ENCODE peak calls at places on chromosomes 12 and 14, in seven cellular contexts. A is NCI-H748 treated with DMSO at 0.1 percent for 48 hours; O is pancreas; H is foreskin keratinocyte; R is activated naive CD4-positive, alpha-beta T cell; E is T-helper 1 cell; W is suprapubic skin. I is an unnamed sample.

GRCh38 chr12:130044991-130045621 is 117.2 kb upstream of the FZD10 start:
- DNase-seq in R (no peak), H (no peak), E (no peak), A (peak), W (no peak), O (no peak), I (peak)

GRCh38 chr12:53467880-53468279 is 16.0 kb downstream of the PCBP2 start:
- DNase-seq in H (no peak), W (no peak), A (no peak), E (no peak), O (no peak), R (no peak), I (no peak)

GRCh38 chr14:68423686-68424085 is 369.2 kb downstream of the ZFP36L1 start:
- DNase-seq in O (no peak), E (no peak), R (no peak), A (no peak), W (no peak), H (no peak), I (no peak)

GRCh38 chr12:93128332-93128707 is 199.2 kb upstream of the EEA1 start:
- DNase-seq in O (peak), A (no peak), R (no peak), H (no peak), W (no peak), E (no peak), I (no peak)

GRCh38 chr12:11927311-11927935 is 143.3 kb upstream of the BCL2L14 start:
- DNase-seq in W (no peak), R (no peak), H (no peak), A (no peak), O (no peak), E (no peak), I (no peak)

GRCh38 chr12:3092770-3093169 is 15.6 kb downstream of the TSPAN9 start:
- DNase-seq in R (no peak), E (no peak), W (no peak), A (no peak), H (no peak), O (no peak), I (no peak)

GRCh38 chr12:510071-510825 is 50.5 kb downstream of the B4GALNT3 start:
- DNase-seq in O (peak), A (peak), E (no peak), R (no peak), W (no peak), H (no peak), I (peak)

GRCh38 chr14:51395361-51395849 is 155.4 kb downstream of the TMX1 start:
- DNase-seq in A (no peak), W (peak), E (no peak), R (no peak), O (peak), H (peak), I (peak)

GRCh38 chr14:71555654-71556559 is 376.3 kb upstream of the RGS6 start:
- DNase-seq in H (peak), O (no peak), W (no peak), R (no peak), E (peak), A (peak), I (no peak)

GRCh38 chr12:120352117-120352516 is 16.8 kb downstream of the MSI1 start:
- DNase-seq in E (no peak), A (no peak), O (no peak), R (no peak), W (no peak), H (peak), I (no peak)

GRCh38 chr14:64035143-64035542 is 182.3 kb downstream of the SYNE2 start:
- DNase-seq in W (no peak), O (no peak), E (no peak), A (no peak), H (no peak), R (no peak), I (peak)

GRCh38 chr12:52059582-52060497 is 8.6 kb downstream of the NR4A1 start:
- DNase-seq in W (no peak), O (no peak), R (no peak), E (no peak), H (no peak), A (no peak), I (no peak)

GRCh38 chr12:2378835-2379330 is 326.1 kb downstream of the CACNA1C start:
- DNase-seq in A (no peak), H (no peak), O (no peak), W (peak), E (peak), R (no peak), I (no peak)

GRCh38 chr12:13982010-13982409 is 608 bp upstream of the GRIN2B start:
- DNase-seq in O (no peak), E (no peak), A (no peak), H (no peak), W (no peak), R (no peak), I (peak)

GRCh38 chr14:61643546-61643945 is 51.8 kb upstream of the HIF1A start:
- DNase-seq in E (no peak), W (no peak), R (no peak), H (no peak), A (no peak), O (no peak), I (no peak)

GRCh38 chr12:25977047-25977446 is 18.6 kb downstream of the RASSF8 start:
- DNase-seq in A (no peak), O (no peak), E (no peak), R (no peak), H (no peak), W (no peak), I (no peak)

GRCh38 chr14:90842726-90843125 is 26.5 kb upstream of the TTC7B start:
- DNase-seq in H (no peak), W (no peak), O (no peak), E (no peak), A (no peak), R (no peak), I (no peak)

GRCh38 chr14:61322011-61322798 is 826 bp downstream of the PRKCH start:
- DNase-seq in O (peak), R (no peak), E (no peak), H (no peak), W (peak), A (peak), I (peak)

GRCh38 chr14:74219806-74220205 is 19.4 kb upstream of the VSX2 start:
- DNase-seq in W (no peak), E (no peak), H (no peak), R (no peak), O (no peak), A (no peak), I (no peak)

GRCh38 chr12:110741371-110741770 is 1.3 kb downstream of the PPP1CC start:
- DNase-seq in E (peak), O (no peak), R (no peak), H (no peak), W (no peak), A (no peak), I (peak)

GRCh38 chr14:71242237-71242748 is 335.0 kb downstream of the PCNX1 start:
- DNase-seq in H (no peak), W (no peak), O (no peak), E (no peak), R (no peak), A (no peak), I (peak)

GRCh38 chr14:86372402-86372801 is 842.5 kb downstream of the FLRT2 start:
- DNase-seq in O (no peak), A (no peak), H (no peak), W (no peak), E (no peak), R (no peak), I (no peak)

GRCh38 chr14:56487761-56488160 is 91.8 kb upstream of the TMEM260 start:
- DNase-seq in H (peak), E (no peak), R (no peak), O (no peak), W (no peak), A (no peak), I (no peak)

GRCh38 chr14:88825078-88825458 is 617 bp downstream of the TTC8 start:
- DNase-seq in H (no peak), E (no peak), O (no peak), A (peak), W (no peak), R (no peak), I (peak)

GRCh38 chr12:120950807-120951206 is 27.5 kb upstream of the HNF1A start:
- DNase-seq in E (no peak), A (no peak), H (no peak), O (no peak), R (no peak), W (no peak), I (no peak)

GRCh38 chr12:40446385-40446784 is 221.6 kb downstream of the LRRK2 start:
- DNase-seq in H (peak), W (no peak), A (no peak), R (no peak), E (peak), O (no peak), I (peak)

GRCh38 chr12:104656383-104656782 is 199.6 kb downstream of the CHST11 start:
- DNase-seq in W (no peak), H (no peak), E (no peak), A (no peak), O (no peak), R (no peak), I (no peak)

GRCh38 chr12:1517007-1517406 is 77.4 kb downstream of the FBXL14 start:
- DNase-seq in E (no peak), A (no peak), R (no peak), W (no peak), H (peak), O (no peak), I (no peak)

GRCh38 chr14:77318006-77318553 is 2.6 kb downstream of the POMT2 start:
- DNase-seq in A (no peak), H (no peak), O (no peak), W (no peak), E (no peak), R (no peak), I (no peak)